ENCODE peak calls at places on chromosomes 4 and X, in six cellular contexts. One of them, this sample, is unnamed.

GRCh38 chr4:162457071-162457865 is 293.5 kb upstream of the FSTL5 start:
- DNase-seq in mammary epithelial cell: peak; percentile 82
- DNase-seq in CD4-positive, alpha-beta T cell: no peak
- DNase-seq in suprapubic skin: no peak
- DNase-seq in tibial artery: no peak
- DNase-seq in uterus: no peak
- DNase-seq in this sample: no peak

GRCh38 chr4:113756005-113756410 is 5.5 kb downstream of the CAMK2D start:
- DNase-seq in mammary epithelial cell: peak; percentile 74
- DNase-seq in CD4-positive, alpha-beta T cell: no peak
- DNase-seq in suprapubic skin: no peak
- DNase-seq in tibial artery: no peak
- DNase-seq in uterus: no peak
- DNase-seq in this sample: no peak

GRCh38 chrX:22246620-22247019 is 26.1 kb upstream of the CBLL2 start:
- DNase-seq in mammary epithelial cell: peak; percentile 90
- DNase-seq in CD4-positive, alpha-beta T cell: no peak
- DNase-seq in suprapubic skin: no peak
- DNase-seq in tibial artery: no peak
- DNase-seq in uterus: no peak
- DNase-seq in this sample: no peak

GRCh38 chr4:141002323-141002805 is 130.9 kb downstream of the RNF150 start:
- DNase-seq in mammary epithelial cell: no peak
- DNase-seq in CD4-positive, alpha-beta T cell: no peak
- DNase-seq in suprapubic skin: no peak
- DNase-seq in tibial artery: no peak
- DNase-seq in uterus: no peak
- DNase-seq in this sample: no peak

GRCh38 chr4:120977435-120977997 is 55.0 kb upstream of the PRDM5 start:
- DNase-seq in mammary epithelial cell: peak; percentile 47
- DNase-seq in CD4-positive, alpha-beta T cell: no peak
- DNase-seq in suprapubic skin: no peak
- DNase-seq in tibial artery: no peak
- DNase-seq in uterus: no peak
- DNase-seq in this sample: peak; percentile 20

GRCh38 chr4:174152717-174153466 is 130.6 kb downstream of the FBXO8 start:
- DNase-seq in mammary epithelial cell: no peak
- DNase-seq in CD4-positive, alpha-beta T cell: no peak
- DNase-seq in suprapubic skin: no peak
- DNase-seq in tibial artery: no peak
- DNase-seq in uterus: no peak
- DNase-seq in this sample: no peak

GRCh38 chr4:184329235-184330007 is 111.7 kb upstream of the ENPP6 start:
- DNase-seq in mammary epithelial cell: no peak
- DNase-seq in CD4-positive, alpha-beta T cell: no peak
- DNase-seq in suprapubic skin: no peak
- DNase-seq in tibial artery: no peak
- DNase-seq in uterus: no peak
- DNase-seq in this sample: no peak

GRCh38 chrX:131306602-131307001 is 17.5 kb upstream of the IGSF1 start:
- DNase-seq in mammary epithelial cell: no peak
- DNase-seq in CD4-positive, alpha-beta T cell: no peak
- DNase-seq in suprapubic skin: no peak
- DNase-seq in tibial artery: no peak
- DNase-seq in uterus: no peak
- DNase-seq in this sample: no peak

GRCh38 chr4:54281060-54281781 is 52.1 kb downstream of the PDGFRA start:
- DNase-seq in mammary epithelial cell: peak; percentile 70
- DNase-seq in CD4-positive, alpha-beta T cell: no peak
- DNase-seq in suprapubic skin: peak; percentile 90
- DNase-seq in tibial artery: peak; percentile 91
- DNase-seq in uterus: peak; percentile 76
- DNase-seq in this sample: peak; percentile 93
- H3K27ac ChIP-seq in mammary epithelial cell: no peak overlapping the region
- H3K27ac ChIP-seq in CD4-positive, alpha-beta T cell: no peak overlapping the region
- H3K27ac ChIP-seq in suprapubic skin: no peak overlapping the region
- H3K27ac ChIP-seq in tibial artery: peak overlapping the region; percentile 57
- H3K27ac ChIP-seq in uterus: peak overlapping the region; percentile 62
- H3K27ac ChIP-seq in this sample: peak overlapping the region; percentile 69

DNA sequence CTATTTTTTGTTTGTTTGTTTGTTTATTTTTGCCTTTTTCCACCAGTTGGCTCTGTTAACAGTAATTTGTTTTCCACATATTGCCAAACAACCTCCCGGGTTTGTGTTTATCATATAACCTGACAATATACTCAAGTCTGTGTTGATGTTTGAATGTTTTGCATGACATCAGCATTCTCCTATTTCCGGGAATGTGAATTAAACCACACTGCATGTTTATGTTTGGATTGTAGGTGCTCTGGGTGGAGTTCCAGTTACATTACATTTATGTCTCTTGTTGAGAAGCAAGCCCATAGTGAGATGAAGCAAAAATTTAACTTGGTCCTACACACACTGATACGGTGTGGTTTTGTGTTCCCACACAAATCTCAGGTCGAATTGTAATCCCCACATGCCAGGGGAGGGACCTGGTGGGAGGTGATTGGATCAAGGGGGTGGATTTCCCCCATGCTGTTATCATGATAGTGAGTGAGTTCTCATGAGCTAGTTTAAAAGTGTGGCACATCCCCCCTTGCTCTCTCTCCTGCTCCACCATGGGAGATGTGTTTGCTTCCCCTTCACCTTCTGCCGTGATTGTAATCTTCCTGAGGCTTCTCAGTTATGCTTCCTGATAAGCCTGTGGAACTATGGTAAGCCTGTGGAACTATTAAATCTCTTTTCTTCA is 54.4 kb upstream of the CLNK start:
- DNase-seq in mammary epithelial cell: peak; percentile 5
- DNase-seq in CD4-positive, alpha-beta T cell: no peak
- DNase-seq in suprapubic skin: no peak
- DNase-seq in tibial artery: no peak
- DNase-seq in uterus: no peak
- DNase-seq in this sample: no peak
- H3K27ac ChIP-seq in mammary epithelial cell: no peak overlapping the region
- H3K27ac ChIP-seq in CD4-positive, alpha-beta T cell: no peak overlapping the region
- H3K27ac ChIP-seq in suprapubic skin: no peak overlapping the region
- H3K27ac ChIP-seq in tibial artery: no peak overlapping the region
- H3K27ac ChIP-seq in uterus: no peak overlapping the region
- H3K27ac ChIP-seq in this sample: no peak overlapping the region

DNA sequence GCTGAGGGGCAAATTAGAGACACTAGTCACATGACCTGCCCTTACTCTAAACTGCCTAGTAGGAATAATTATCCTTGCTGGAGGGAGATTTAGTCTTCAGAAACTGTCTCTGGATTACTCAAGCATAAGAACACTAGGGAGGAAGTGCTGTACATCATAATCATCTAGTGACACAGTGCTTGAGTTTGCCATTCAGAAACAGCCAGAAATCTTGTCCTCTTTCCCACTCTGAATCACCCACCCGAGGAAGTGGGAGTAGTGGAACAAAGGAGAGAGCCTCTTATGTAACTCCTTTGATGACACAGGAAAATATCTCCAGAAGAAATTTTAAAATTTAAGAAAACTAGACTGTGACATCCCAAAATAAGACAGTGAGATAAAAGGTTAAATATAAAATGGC is 69.3 kb upstream of the PCDH19 start:
- DNase-seq in mammary epithelial cell: no peak
- DNase-seq in CD4-positive, alpha-beta T cell: no peak
- DNase-seq in suprapubic skin: no peak
- DNase-seq in tibial artery: no peak
- DNase-seq in uterus: no peak
- DNase-seq in this sample: no peak
- H3K27ac ChIP-seq in mammary epithelial cell: no peak overlapping the region
- H3K27ac ChIP-seq in CD4-positive, alpha-beta T cell: no peak overlapping the region
- H3K27ac ChIP-seq in suprapubic skin: no peak overlapping the region
- H3K27ac ChIP-seq in tibial artery: no peak overlapping the region
- H3K27ac ChIP-seq in uterus: no peak overlapping the region
- H3K27ac ChIP-seq in this sample: no peak overlapping the region

GRCh38 chrX:11113731-11114130 is 2.6 kb downstream of the HCCS start:
- DNase-seq in mammary epithelial cell: no peak
- DNase-seq in CD4-positive, alpha-beta T cell: no peak
- DNase-seq in suprapubic skin: no peak
- DNase-seq in tibial artery: no peak
- DNase-seq in uterus: no peak
- DNase-seq in this sample: no peak
- H3K27ac ChIP-seq in mammary epithelial cell: no peak overlapping the region
- H3K27ac ChIP-seq in CD4-positive, alpha-beta T cell: no peak overlapping the region
- H3K27ac ChIP-seq in suprapubic skin: peak overlapping the region; percentile 34
- H3K27ac ChIP-seq in tibial artery: no peak overlapping the region
- H3K27ac ChIP-seq in uterus: no peak overlapping the region
- H3K27ac ChIP-seq in this sample: no peak overlapping the region

DNA sequence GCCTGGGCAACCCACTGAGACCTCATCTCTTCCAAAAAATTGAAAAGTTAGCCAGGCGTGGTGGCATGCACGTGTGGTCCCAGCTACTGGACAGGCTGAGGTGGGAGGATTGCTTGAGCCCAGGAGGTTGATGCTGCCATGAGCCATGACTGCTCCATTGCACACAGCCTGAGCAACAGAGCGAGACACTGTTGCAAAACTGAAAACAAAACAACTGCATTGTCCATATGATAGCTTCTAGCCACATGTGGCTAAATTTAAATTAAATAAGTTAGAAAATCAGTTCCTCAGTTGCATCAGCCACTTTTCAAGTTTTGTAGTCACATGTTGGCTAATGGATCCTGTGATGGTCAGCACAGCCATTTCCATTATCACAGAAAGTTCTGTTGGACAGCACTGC is 67.9 kb downstream of the GAB1 start:
- DNase-seq in mammary epithelial cell: no peak
- DNase-seq in CD4-positive, alpha-beta T cell: no peak
- DNase-seq in suprapubic skin: no peak
- DNase-seq in tibial artery: no peak
- DNase-seq in uterus: no peak
- DNase-seq in this sample: no peak
- H3K27ac ChIP-seq in mammary epithelial cell: no peak overlapping the region
- H3K27ac ChIP-seq in CD4-positive, alpha-beta T cell: no peak overlapping the region
- H3K27ac ChIP-seq in suprapubic skin: no peak overlapping the region
- H3K27ac ChIP-seq in tibial artery: no peak overlapping the region
- H3K27ac ChIP-seq in uterus: peak overlapping the region; percentile 93
- H3K27ac ChIP-seq in this sample: no peak overlapping the region

DNA sequence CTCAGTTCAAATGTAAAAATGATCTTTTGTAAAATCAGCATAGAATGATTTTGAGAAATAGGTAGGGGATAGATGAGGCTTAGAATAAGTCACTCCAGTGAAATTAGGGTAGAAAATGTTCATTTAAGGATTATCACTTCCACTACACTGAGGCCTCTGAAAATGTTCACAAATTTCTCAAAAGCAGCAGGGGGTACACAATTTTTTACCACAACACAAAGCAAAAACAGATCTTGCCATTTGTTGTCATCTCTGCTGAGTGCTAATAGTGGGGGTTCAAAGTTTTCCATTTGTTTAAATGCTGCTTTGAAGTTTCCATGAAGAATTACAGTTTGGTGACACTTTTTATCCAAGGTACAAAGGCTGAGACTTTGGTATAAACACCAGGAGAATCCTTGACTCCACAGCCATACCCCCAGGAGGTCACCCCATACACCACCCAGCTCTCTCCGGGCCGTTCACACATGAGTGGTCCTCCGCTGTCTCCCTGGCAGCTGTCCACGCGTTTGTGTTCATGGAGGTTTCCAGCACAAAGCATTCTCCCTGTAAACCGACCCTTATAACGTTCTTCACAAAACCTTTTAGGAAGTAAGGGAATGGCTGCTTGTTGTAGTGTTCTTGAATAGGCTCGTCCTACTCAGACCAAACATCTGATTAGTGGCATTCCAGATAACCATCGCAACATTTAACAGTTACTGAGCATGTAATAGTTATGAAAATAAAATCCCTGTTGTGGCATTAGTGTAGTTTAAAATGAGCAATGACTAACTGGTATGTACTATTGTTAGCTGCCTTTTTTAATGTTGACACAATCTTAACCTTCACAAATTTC is 71.0 kb downstream of the PRSS12 start:
- DNase-seq in mammary epithelial cell: peak; percentile 51
- DNase-seq in CD4-positive, alpha-beta T cell: no peak
- DNase-seq in suprapubic skin: no peak
- DNase-seq in tibial artery: no peak
- DNase-seq in uterus: no peak
- DNase-seq in this sample: no peak
- H3K27ac ChIP-seq in mammary epithelial cell: peak overlapping the region; percentile 44
- H3K27ac ChIP-seq in CD4-positive, alpha-beta T cell: no peak overlapping the region
- H3K27ac ChIP-seq in suprapubic skin: no peak overlapping the region
- H3K27ac ChIP-seq in tibial artery: no peak overlapping the region
- H3K27ac ChIP-seq in uterus: no peak overlapping the region
- H3K27ac ChIP-seq in this sample: no peak overlapping the region

DNA sequence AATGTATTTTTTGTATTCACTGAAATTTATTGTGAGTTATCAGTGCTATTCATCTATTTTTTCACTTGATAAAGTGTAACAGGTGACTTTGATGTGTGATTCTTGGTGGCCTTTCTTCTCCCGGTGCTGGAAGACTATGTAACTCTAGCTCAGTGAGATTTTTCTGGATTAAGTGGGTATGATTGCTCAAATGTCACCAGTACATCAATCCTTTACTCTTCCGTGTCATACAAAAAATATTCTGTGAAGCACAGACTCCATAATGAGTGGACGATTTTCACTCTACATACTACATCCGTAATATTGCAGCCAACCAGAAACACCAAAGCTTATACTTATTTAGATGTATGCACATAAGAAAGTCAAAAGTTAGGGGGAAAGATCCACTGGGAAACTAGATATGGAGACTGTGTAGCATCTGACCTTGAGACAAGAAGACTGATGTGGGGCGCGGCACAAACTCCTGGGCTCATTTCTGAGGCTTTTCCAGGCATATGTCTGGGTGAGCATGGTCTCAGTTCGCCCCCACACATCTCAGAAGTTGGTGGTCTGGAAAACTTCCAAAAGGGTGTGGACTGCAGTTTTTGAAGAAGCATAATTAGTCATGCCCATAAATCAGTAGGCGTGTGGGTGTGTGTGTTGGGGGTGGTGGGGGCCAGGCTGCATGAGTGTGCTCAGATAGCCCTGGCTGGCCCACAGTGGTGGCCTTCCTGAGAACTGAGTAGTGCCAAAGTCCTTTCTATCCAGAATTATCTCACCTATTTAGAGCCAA is 53.9 kb upstream of the TENM3 start:
- DNase-seq in mammary epithelial cell: peak; percentile 91
- DNase-seq in CD4-positive, alpha-beta T cell: no peak
- DNase-seq in suprapubic skin: no peak
- DNase-seq in tibial artery: no peak
- DNase-seq in uterus: peak; percentile 47
- DNase-seq in this sample: peak; percentile 72
- H3K27ac ChIP-seq in mammary epithelial cell: peak overlapping the region; percentile 39
- H3K27ac ChIP-seq in CD4-positive, alpha-beta T cell: no peak overlapping the region
- H3K27ac ChIP-seq in suprapubic skin: peak overlapping the region; percentile 8
- H3K27ac ChIP-seq in tibial artery: no peak overlapping the region
- H3K27ac ChIP-seq in uterus: peak overlapping the region; percentile 7
- H3K27ac ChIP-seq in this sample: no peak overlapping the region